ENCODE peak calls at places on chromosomes 2 and 18, in four cellular contexts. V, F, C and E are unnamed samples. For H3K4me1, the result is how much of the 10 kb centered on the place peaks cover.

GRCh38 chr2:219824996-219825395 is 197.6 kb downstream of the SLC4A3 start:
- DNase-seq in V (no peak), F (no peak), C (no peak), E (no peak)

GRCh38 chr2:215760526-215760925 is 252.8 kb downstream of the MREG start:
- DNase-seq in V (no peak), F (no peak), C (no peak), E (no peak)

GRCh38 chr2:96214554-96214953 is 5.9 kb upstream of the STARD7 start:
- DNase-seq in V (no peak), F (no peak), C (no peak), E (no peak)

GRCh38 chr2:209383212-209383611 is 40.6 kb upstream of the MAP2 start:
- DNase-seq in V (no peak), F (peak), C (no peak), E (no peak)

GRCh38 chr2:150264442-150264841 is 223.0 kb downstream of the RND3 start:
- DNase-seq in V (no peak), F (no peak), C (no peak), E (no peak)

GRCh38 chr2:143379955-143380354 is 250.7 kb downstream of the ARHGAP15 start:
- DNase-seq in V (no peak), F (no peak), C (no peak), E (no peak)

GRCh38 chr2:226865273-226865672 is 29.4 kb downstream of the RHBDD1 start:
- DNase-seq in V (no peak), F (no peak), C (no peak), E (no peak)

GRCh38 chr2:170218931-170219330 is 41.0 kb downstream of the MYO3B start:
- DNase-seq in V (no peak), F (no peak), C (no peak), E (no peak)

GRCh38 chr2:35428548-35428947 is 927.0 kb upstream of the CRIM1 start:
- DNase-seq in V (peak), F (peak), C (peak), E (peak)

GRCh38 chr2:20676353-20677215 is 9.6 kb downstream of the GDF7 start:
- DNase-seq in V (peak), F (no peak), C (no peak), E (peak)

GRCh38 chr18:6370886-6371635 is 43.6 kb downstream of the L3MBTL4 start:
- DNase-seq in V (no peak), F (no peak), C (no peak), E (no peak)

GRCh38 chr2:119112770-119113488 is 45.6 kb downstream of the C1QL2 start:
- DNase-seq in V (peak), F (no peak), C (no peak), E (peak)

GRCh38 chr2:195368530-195369216 is 288.4 kb upstream of the SLC39A10 start:
- DNase-seq in V (no peak), F (no peak), C (no peak), E (no peak)

GRCh38 chr2:53913721-53914120 is 54.0 kb upstream of the GPR75 start:
- DNase-seq in V (no peak), F (peak), C (no peak), E (no peak)

GRCh38 chr2:156673981-156674380 is 237.8 kb downstream of the GPD2 start:
- DNase-seq in V (no peak), F (no peak), C (no peak), E (no peak)

GRCh38 chr2:16625759-16626158 is 39.9 kb downstream of the CYRIA start:
- DNase-seq in V (no peak), F (no peak), C (no peak), E (no peak)

GRCh38 chr2:96608459-96609455 is 29.4 kb downstream of the KANSL3 start:
- DNase-seq in V (no peak), F (no peak), C (no peak), E (no peak)

GRCh38 chr2:201320257-201320656 is 36.9 kb downstream of the FLACC1 start:
- DNase-seq in V (no peak), F (no peak), C (no peak), E (no peak)

GRCh38 chr2:79171348-79171958 is 11.9 kb upstream of the REG3A start:
- DNase-seq in V (no peak), F (no peak), C (no peak), E (no peak)

GRCh38 chr2:3868012-3868411 is 164.6 kb downstream of the DCDC2C start:
- DNase-seq in V (no peak), F (no peak), C (no peak), E (no peak)

GRCh38 chr2:3870997-3871396 is 167.6 kb downstream of the DCDC2C start:
- DNase-seq in V (no peak), F (no peak), C (no peak), E (no peak)

GRCh38 chr2:3870222-3870621 is 166.8 kb downstream of the DCDC2C start:
- DNase-seq in V (no peak), F (no peak), C (no peak), E (no peak)

GRCh38 chr2:3868426-3868825 is 165.1 kb downstream of the DCDC2C start:
- DNase-seq in V (no peak), F (no peak), C (no peak), E (no peak)

GRCh38 chr2:3873899-3874298 is 170.5 kb downstream of the DCDC2C start:
- DNase-seq in V (no peak), F (no peak), C (no peak), E (no peak)
- H3K4me1 ChIP-seq in V (under half), F (under half), C (under half), E (under half)

DNA sequence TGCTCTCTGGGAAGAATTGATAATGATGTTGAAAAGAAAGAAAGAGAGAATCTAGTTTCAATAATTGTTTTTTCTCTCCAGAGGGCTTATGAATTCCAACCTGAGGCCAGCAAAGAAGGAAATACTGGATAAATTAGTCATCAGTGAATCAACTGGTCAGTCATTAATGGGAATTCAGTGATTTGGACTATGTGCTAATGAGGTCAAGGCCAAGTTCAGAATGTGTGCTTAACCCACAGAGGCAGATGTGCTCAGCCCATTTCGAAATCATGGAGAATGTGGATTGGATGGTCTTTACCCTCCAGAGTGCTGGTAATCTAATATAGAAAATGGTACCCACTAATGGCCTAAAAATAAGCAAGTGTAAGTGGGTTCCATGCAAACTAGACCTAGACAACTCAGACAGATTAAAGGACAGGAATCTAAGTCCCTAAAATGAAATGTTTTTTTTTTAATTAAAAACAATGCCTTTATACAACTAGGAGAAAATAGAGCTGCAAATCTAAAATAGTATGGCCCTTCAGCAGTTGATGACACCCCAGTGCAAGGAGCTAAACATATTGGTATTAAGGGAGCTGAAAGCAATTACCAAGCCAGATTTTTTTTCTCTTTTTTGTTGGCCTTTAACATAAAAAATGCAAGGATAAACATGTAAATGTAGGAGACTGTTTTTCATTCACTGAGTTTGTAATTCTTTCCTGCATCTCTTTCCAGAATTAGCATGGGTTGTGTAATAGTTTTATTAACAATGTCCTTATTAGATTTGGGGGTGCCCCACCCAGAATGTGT is 296.9 kb downstream of the SATB2 start:
- DNase-seq in V (no peak), F (peak), C (no peak), E (no peak)
- H3K9ac ChIP-seq in V (no peak), F (no peak), C (no peak), E (no peak)

GRCh38 chr2:109320195-109320935 is 191.4 kb downstream of the SH3RF3 start:
- DNase-seq in V (no peak), F (no peak), C (no peak), E (no peak)

GRCh38 chr2:109317471-109318090 is 188.6 kb downstream of the SH3RF3 start:
- DNase-seq in V (no peak), F (no peak), C (no peak), E (no peak)

GRCh38 chr2:109318949-109319342 is 189.9 kb downstream of the SH3RF3 start:
- DNase-seq in V (no peak), F (no peak), C (no peak), E (no peak)

GRCh38 chr2:109316091-109316490 is 187.1 kb downstream of the SH3RF3 start:
- DNase-seq in V (no peak), F (no peak), C (no peak), E (no peak)

DNA sequence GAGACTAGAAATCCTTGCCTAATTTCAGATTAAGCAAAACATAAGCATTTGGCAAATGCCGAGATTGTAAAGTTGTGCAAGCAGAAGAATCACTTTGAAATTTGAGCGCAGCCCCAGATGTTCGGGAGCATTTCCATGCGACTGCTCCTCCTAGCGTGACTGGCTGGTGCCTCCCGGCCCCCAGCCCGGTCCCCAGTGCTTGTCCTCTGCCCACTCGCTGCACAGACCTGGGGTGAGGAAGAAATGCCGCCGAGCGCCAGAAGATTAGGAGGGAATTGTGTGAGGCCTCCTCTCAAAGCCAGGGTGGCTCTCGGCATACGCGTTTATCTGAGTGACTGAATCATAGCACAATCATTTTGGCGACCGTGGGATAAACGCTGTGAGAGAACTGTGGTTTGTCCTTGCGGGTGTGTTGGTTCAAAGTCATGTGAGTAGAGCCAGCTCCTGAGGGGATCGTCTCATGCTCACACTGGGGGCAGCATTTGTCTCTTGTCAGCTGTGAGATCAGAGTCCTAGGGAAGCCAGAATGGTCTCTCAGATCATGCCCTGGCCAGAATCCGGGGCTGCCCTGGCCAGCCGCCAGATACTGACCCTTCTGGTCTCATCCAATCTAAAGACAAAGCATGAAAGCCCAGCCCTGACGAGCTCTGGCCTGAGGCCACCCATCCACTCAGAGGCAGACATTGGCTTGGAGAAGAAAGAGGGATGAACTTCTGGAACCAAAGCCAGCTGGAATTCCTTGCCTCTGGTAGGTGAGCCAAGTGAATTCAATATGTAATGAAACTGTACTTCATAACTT is 189.3 kb downstream of the SH3RF3 start:
- DNase-seq in V (no peak), F (peak), C (peak), E (no peak)
- H3K4me1 ChIP-seq in V (under half), F (half or more), C (under half), E (under half)

GRCh38 chr2:60840880-60841279 is 40.5 kb upstream of the REL start:
- DNase-seq in V (no peak), F (no peak), C (no peak), E (no peak)
- H3K9ac ChIP-seq in V (no peak), F (no peak), C (no peak), E (no peak)

GRCh38 chr2:45004569-45005181 is 4.6 kb downstream of the SIX2 start:
- DNase-seq in V (peak), F (no peak), C (no peak), E (peak)
- H3K4me1 ChIP-seq in V (under half), F (under half), C (under half), E (under half)

GRCh38 chr2:10561636-10562035 is 113.5 kb upstream of the ODC1 start:
- DNase-seq in V (no peak), F (no peak), C (no peak), E (no peak)

GRCh38 chr2:10560626-10561025 is 112.5 kb upstream of the ODC1 start:
- DNase-seq in V (no peak), F (no peak), C (no peak), E (no peak)

GRCh38 chr2:10568721-10569432 is 120.8 kb upstream of the ODC1 start:
- DNase-seq in V (no peak), F (no peak), C (no peak), E (no peak)

GRCh38 chr2:10566021-10566420 is 117.9 kb upstream of the ODC1 start:
- DNase-seq in V (no peak), F (no peak), C (no peak), E (no peak)

DNA sequence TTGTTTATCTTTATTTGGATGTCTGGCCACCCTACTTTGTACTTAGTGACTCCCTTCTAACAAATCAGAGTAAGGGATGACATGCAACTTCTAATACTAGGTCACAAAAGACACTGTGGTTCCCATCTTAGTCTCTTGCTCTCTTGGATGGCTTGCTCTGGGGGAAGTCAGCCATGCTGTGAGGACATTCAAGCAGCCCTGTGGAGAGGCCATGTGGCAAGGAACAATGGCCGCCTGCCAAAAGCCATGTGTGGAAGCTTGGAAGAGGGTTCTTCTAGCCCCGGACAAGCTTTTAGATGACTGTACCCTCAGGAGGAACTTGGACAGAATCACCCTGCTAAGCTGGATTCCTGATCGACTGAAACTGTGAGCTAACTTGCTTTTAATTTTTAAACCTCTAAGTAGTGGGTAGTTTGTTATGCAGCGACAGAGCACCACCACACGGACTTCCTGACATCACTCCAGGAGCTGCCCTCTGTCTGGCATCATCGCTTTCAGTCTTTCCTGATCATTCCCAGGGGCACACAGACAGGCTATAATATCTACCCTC is 116.8 kb upstream of the ODC1 start:
- DNase-seq in V (no peak), F (no peak), C (no peak), E (no peak)
- H3K9ac ChIP-seq in V (no peak), F (no peak), C (no peak), E (no peak)

DNA sequence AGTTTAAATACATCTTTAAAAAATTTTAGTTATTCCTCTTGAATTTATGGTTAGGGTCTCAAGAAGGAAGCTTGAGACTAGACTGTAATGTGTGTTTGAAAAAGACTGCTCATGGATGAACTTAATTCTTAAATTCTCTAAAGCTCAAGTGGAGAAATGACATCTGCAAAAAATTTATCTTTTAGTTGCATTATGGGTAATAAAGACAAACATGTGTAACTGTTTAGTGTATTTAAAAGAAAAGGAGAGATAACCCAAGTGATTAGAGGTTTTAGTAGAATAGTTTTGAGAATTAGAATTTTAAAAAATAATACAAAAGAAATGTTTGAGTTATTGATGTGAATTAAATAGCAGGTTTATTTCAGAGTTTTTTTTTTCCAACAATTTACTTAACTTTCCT is 36.7 kb downstream of the GALNT1 start:
- DNase-seq in V (no peak), F (peak), C (no peak), E (no peak)
- H3K4me1 ChIP-seq in V (under half), F (under half), C (under half), E (under half)

GRCh38 chr2:47323009-47323821 is 79.7 kb upstream of the MSH2 start:
- DNase-seq in V (peak), F (peak), C (peak), E (peak)
- H3K9ac ChIP-seq in V (no peak), F (no peak), C (no peak), E (no peak)

GRCh38 chr2:235494716-235495372 is 1.0 kb downstream of the AGAP1 start:
- DNase-seq in V (no peak), F (peak), C (peak), E (peak)

GRCh38 chr2:235498556-235499305 is 4.9 kb downstream of the AGAP1 start:
- DNase-seq in V (peak), F (no peak), C (no peak), E (peak)

GRCh38 chr2:235495373-235496238 is 1.8 kb downstream of the AGAP1 start:
- DNase-seq in V (no peak), F (no peak), C (no peak), E (peak)

GRCh38 chr2:235496239-235496621 is 2.4 kb downstream of the AGAP1 start:
- DNase-seq in V (no peak), F (no peak), C (no peak), E (peak)

DNA sequence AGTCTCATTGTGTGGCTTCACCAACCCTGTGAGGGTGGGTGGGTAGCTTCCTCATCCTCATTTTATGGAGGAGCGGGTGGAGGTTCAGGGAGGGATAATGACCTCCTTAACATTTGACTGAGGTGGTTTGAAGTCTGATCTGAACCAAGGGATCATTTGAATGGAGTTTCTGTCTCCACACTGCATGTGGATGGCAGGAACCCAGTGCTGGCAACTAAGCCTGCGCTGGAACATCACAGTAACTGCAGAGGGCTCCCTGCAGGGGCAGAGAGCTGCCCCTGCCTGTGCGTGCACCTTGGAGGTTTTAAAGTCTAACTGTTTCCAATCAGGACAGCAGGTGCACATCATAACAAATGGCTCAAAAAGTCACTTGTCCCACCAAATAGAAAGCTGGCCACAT is 3.3 kb downstream of the AGAP1 start:
- DNase-seq in V (no peak), F (no peak), C (no peak), E (peak)
- H3K4me1 ChIP-seq in V (under half), F (under half), C (under half), E (under half)